ENCODE peak calls at places on chromosomes 6 and 20, in four cellular contexts. One of them, this sample, is unnamed.

GRCh38 chr6:14175031-14175430 is 57.5 kb downstream of the CD83 start:
- DNase-seq in K562: no peak
- DNase-seq in HepG2: no peak
- DNase-seq in WTC11: no peak
- DNase-seq in this sample: no peak

GRCh38 chr20:53741726-53742028 is 148.0 kb upstream of the ZNF217 start:
- DNase-seq in HepG2: no peak
- DNase-seq in K562: peak
- DNase-seq in WTC11: no peak
- DNase-seq in this sample: no peak

GRCh38 chr20:25325997-25326396 is 64.6 kb downstream of the ABHD12 start:
- DNase-seq in HepG2: no peak
- DNase-seq in WTC11: no peak
- DNase-seq in K562: no peak
- DNase-seq in this sample: no peak

GRCh38 chr6:71446084-71446869 is 157.7 kb downstream of the OGFRL1 start:
- DNase-seq in WTC11: no peak
- DNase-seq in HepG2: no peak
- DNase-seq in K562: no peak
- DNase-seq in this sample: no peak

GRCh38 chr20:23264545-23264944 is 86.0 kb upstream of the NXT1 start:
- DNase-seq in K562: no peak
- DNase-seq in HepG2: no peak
- DNase-seq in WTC11: no peak
- DNase-seq in this sample: no peak

GRCh38 chr6:38901802-38902522 is 146.6 kb upstream of the GLP1R start:
- DNase-seq in HepG2: no peak
- DNase-seq in WTC11: no peak
- DNase-seq in K562: no peak
- DNase-seq in this sample: no peak

GRCh38 chr20:62420846-62421715 is 6.3 kb downstream of the RBBP8NL start:
- DNase-seq in K562: no peak
- DNase-seq in HepG2: no peak
- DNase-seq in WTC11: no peak
- DNase-seq in this sample: no peak

GRCh38 chr6:101931766-101932165 is 538.3 kb downstream of the GRIK2 start:
- DNase-seq in K562: no peak
- DNase-seq in HepG2: no peak
- DNase-seq in WTC11: no peak
- DNase-seq in this sample: no peak

GRCh38 chr20:12847862-12848261 is 160.9 kb upstream of the SPTLC3 start:
- DNase-seq in HepG2: peak
- DNase-seq in K562: no peak
- DNase-seq in WTC11: no peak
- DNase-seq in this sample: no peak

GRCh38 chr6:128508588-128509296 is 11.7 kb downstream of the PTPRK start:
- DNase-seq in K562: no peak
- DNase-seq in HepG2: peak
- DNase-seq in WTC11: no peak
- DNase-seq in this sample: peak

DNA sequence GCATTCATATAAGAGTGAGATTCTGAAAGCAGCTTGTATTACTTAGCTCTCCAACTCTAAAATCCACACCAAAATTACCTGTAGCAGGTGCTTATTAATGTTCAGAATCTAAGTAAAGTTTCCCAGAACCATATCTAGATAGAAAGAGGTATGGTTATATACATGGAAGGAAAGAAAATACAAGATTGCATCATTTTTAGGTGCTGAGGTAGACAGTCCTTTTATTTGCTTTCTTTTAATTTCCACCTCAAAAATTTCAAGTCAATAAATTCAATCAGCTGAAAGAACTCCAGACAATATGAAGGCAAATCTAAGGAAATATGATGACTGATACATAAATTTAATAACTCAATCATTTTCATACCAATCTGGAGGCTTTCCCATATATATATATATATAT is 521.9 kb downstream of the PKHD1 start:
- DNase-seq in K562: no peak
- DNase-seq in WTC11: no peak
- DNase-seq in HepG2: no peak
- DNase-seq in this sample: no peak
- TF ChIP-seq ESRRA in K562: no peak
- TF ChIP-seq ESRRA in WTC11: no peak
- TF ChIP-seq ESRRA in HepG2: no peak
- TF ChIP-seq ESRRA in this sample: no peak

DNA sequence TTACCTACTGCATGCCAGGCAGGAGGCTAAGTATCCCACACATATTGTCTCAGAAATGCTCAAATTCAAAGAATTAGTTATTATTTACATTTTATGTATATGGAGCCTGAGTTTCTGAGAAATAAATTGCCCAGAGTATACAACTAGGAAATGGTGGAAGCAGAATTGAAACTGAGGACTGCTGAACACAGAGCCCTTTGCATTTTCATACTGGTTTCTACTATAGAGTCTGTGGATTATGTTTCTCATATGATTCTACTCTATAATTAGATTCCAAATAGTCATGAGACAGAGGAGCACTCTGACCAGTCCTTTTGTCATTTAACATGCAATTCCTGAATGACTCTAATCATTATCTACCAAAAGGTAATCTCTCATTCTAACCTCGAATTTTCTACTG is 254.3 kb downstream of the LMBRD1 start:
- DNase-seq in HepG2: no peak
- DNase-seq in K562: no peak
- DNase-seq in WTC11: no peak
- DNase-seq in this sample: no peak
- TF ChIP-seq HMGXB4 in HepG2: no peak
- TF ChIP-seq HMGXB4 in K562: no peak
- TF ChIP-seq HMGXB4 in WTC11: no peak
- TF ChIP-seq HMGXB4 in this sample: no peak

GRCh38 chr20:2798814-2799213 is 1.6 kb downstream of the CPXM1 start:
- DNase-seq in WTC11: no peak
- DNase-seq in K562: peak
- DNase-seq in HepG2: no peak
- DNase-seq in this sample: no peak

GRCh38 chr20:2801459-2801728 is 967 bp upstream of the CPXM1 start:
- DNase-seq in HepG2: no peak
- DNase-seq in WTC11: no peak
- DNase-seq in K562: no peak
- DNase-seq in this sample: no peak

GRCh38 chr20:2799688-2800589 is 488 bp downstream of the CPXM1 start:
- DNase-seq in HepG2: no peak
- DNase-seq in WTC11: peak
- DNase-seq in K562: no peak
- DNase-seq in this sample: no peak

GRCh38 chr20:2799271-2799670 is 1.2 kb downstream of the CPXM1 start:
- DNase-seq in K562: no peak
- DNase-seq in HepG2: no peak
- DNase-seq in WTC11: no peak
- DNase-seq in this sample: no peak

DNA sequence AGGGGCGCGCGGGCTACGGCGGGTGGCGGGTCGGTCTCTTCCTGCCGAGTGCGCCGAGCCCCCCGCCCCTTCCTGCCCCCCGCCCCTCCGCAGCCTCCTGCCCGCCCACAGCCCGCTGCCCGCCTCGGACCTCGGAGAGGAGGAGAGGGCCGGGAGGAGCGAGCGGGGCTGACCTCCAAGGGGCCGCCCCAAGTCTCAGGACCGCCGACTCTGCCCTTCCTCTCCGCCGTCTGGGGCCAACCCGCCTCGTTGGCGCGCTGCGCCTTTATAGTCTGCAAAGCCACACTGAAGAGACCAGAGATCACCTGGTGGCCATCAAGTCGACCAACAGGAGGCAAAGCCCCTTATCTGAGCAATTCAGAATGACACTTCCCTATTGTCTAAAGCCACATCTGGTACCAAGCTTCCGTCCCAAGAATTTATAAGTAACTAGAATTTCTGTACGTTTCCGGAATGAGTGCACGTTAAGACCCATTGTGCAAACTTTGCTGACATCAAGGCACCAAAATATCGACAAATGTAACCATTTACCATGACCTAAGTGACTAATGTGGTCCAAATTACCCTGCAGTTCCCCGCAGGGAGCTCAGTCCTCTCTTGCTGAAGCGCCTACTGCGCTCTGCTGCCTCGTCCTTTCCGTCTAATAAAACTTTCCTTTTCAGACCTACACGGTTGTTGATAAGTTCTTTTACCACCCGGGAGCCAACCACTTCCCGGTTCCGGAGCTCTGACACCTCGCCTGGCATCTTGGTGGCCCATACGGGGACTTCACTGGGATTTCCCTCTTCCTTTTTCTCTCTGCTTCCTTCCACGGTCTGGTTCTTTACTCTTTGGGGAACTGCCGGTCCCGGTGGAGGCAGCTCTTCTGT is at the start of gene CPXM1:
- DNase-seq in HepG2: peak
- DNase-seq in K562: peak
- DNase-seq in WTC11: peak
- DNase-seq in this sample: no peak
- TF ChIP-seq ESRRA in HepG2: no peak
- TF ChIP-seq ESRRA in K562: no peak
- TF ChIP-seq ESRRA in WTC11: no peak
- TF ChIP-seq ESRRA in this sample: no peak

GRCh38 chr20:35270021-35270902 is 7.7 kb downstream of the MMP24OS start:
- DNase-seq in K562: no peak
- DNase-seq in WTC11: no peak
- DNase-seq in HepG2: no peak
- DNase-seq in this sample: no peak

GRCh38 chr20:35271904-35272303 is 6.0 kb downstream of the MMP24OS start:
- DNase-seq in K562: no peak
- DNase-seq in HepG2: no peak
- DNase-seq in WTC11: no peak
- DNase-seq in this sample: no peak

GRCh38 chr20:35273449-35274171 is 4.3 kb downstream of the MMP24OS start:
- DNase-seq in HepG2: no peak
- DNase-seq in K562: no peak
- DNase-seq in WTC11: peak
- DNase-seq in this sample: no peak

GRCh38 chr20:35269055-35269781 is 8.7 kb downstream of the MMP24OS start:
- DNase-seq in K562: peak
- DNase-seq in HepG2: peak
- DNase-seq in WTC11: peak
- DNase-seq in this sample: peak

GRCh38 chr20:35271073-35271882 is 6.6 kb downstream of the MMP24OS start:
- DNase-seq in WTC11: no peak
- DNase-seq in HepG2: no peak
- DNase-seq in K562: peak
- DNase-seq in this sample: no peak
- TF ChIP-seq HMGXB4 in WTC11: no peak
- TF ChIP-seq HMGXB4 in HepG2: no peak
- TF ChIP-seq HMGXB4 in K562: no peak
- TF ChIP-seq HMGXB4 in this sample: no peak

DNA sequence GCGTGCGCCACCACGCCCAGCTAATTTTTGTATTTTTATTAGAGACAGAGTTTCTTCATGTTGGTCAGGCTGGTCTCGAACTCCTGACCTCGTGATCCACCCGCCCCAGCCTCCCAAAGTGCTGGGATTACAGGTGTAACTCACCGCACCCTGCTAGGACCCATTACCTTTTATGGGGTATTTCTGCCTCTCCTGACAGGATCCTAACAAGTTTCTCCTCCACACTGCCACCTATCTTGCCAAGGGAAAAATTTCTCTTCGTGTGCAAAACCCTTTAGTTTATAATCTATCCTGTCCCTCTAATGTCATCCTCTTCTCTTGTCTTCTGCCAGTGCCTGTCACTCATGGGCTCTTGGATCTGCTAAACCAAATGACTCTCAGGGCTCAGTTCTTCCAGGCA is 1.9 kb downstream of the STMND1 start:
- DNase-seq in WTC11: no peak
- DNase-seq in HepG2: no peak
- DNase-seq in K562: peak
- DNase-seq in this sample: peak
- TF ChIP-seq ESRRA in WTC11: no peak
- TF ChIP-seq ESRRA in HepG2: no peak
- TF ChIP-seq ESRRA in K562: no peak
- TF ChIP-seq ESRRA in this sample: no peak

GRCh38 chr20:15851576-15852075 is 721.6 kb downstream of the KIF16B start:
- DNase-seq in K562: no peak
- DNase-seq in WTC11: no peak
- DNase-seq in HepG2: no peak
- DNase-seq in this sample: no peak

GRCh38 chr20:15857131-15857784 is 716.0 kb downstream of the KIF16B start:
- DNase-seq in WTC11: no peak
- DNase-seq in K562: no peak
- DNase-seq in HepG2: no peak
- DNase-seq in this sample: no peak

GRCh38 chr20:15859061-15859460 is 714.2 kb downstream of the KIF16B start:
- DNase-seq in WTC11: no peak
- DNase-seq in K562: no peak
- DNase-seq in HepG2: no peak
- DNase-seq in this sample: no peak

GRCh38 chr20:15849131-15849685 is 724.0 kb downstream of the KIF16B start:
- DNase-seq in WTC11: no peak
- DNase-seq in HepG2: no peak
- DNase-seq in K562: no peak
- DNase-seq in this sample: no peak

DNA sequence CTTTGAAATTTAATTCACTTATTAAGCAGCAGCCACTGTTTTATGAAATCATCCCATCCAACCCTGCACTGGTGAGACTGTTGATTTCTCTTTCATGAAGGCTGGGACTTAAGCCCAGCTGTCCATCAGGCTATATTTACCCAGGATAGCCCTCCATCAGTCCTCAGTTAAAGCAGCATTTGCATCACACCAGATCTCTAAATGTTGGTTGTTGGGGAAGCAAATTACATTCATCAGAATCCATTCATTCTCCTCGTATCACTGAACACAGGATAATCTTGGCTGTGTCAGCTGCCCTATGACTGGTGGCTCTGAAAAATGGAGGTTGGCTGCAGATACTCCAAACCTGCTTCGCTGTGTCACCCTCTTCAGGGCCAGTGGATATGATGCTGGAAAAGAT is 718.4 kb downstream of the KIF16B start:
- DNase-seq in HepG2: no peak
- DNase-seq in K562: no peak
- DNase-seq in WTC11: no peak
- DNase-seq in this sample: no peak
- TF ChIP-seq HMGXB4 in HepG2: no peak
- TF ChIP-seq HMGXB4 in K562: no peak
- TF ChIP-seq HMGXB4 in WTC11: no peak
- TF ChIP-seq HMGXB4 in this sample: no peak

GRCh38 chr6:166004491-166005275 is 163.0 kb downstream of the TBXT start:
- DNase-seq in WTC11: no peak
- DNase-seq in K562: no peak
- DNase-seq in HepG2: no peak
- DNase-seq in this sample: no peak
- TF ChIP-seq ESRRA in WTC11: no peak
- TF ChIP-seq ESRRA in K562: no peak
- TF ChIP-seq ESRRA in HepG2: no peak
- TF ChIP-seq ESRRA in this sample: no peak

DNA sequence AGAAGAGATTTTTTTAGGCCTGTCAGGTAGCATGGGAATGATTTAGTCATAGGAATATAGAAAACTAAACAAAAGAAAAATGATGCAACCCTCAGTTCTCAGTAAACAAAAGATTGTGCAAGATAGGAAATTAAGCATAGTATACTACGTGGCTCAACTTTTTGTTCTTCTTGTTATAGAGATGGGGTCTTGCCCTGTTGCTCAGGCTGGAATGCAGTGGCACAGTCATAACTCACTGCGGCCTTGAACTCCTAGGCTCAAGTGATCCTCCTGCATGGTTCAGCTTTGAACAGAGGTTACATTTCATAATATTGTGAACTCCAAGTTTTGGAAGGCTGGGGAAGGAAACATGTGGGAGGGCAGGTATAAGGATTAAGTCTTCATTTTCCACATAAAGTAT is 28.5 kb downstream of the SLX4IP start:
- DNase-seq in HepG2: peak
- DNase-seq in WTC11: no peak
- DNase-seq in K562: no peak
- DNase-seq in this sample: no peak
- TF ChIP-seq HMGXB4 in HepG2: no peak
- TF ChIP-seq HMGXB4 in WTC11: no peak
- TF ChIP-seq HMGXB4 in K562: no peak
- TF ChIP-seq HMGXB4 in this sample: no peak